ENCODE peak calls at places on chromosomes 13 and 19, in four cellular contexts. C, D, K and V are unnamed samples.

GRCh38 chr19:8335343-8336071 is 7.6 kb downstream of the KANK3 start:
- DNase-seq in C (no peak), D (peak; percentile 84), K (no peak), V (peak; percentile 57)

GRCh38 chr13:51311957-51312520 is 27.5 kb upstream of the SERPINE3 start:
- DNase-seq in C (no peak), D (no peak), K (no peak), V (no peak)

GRCh38 chr19:17216058-17216670 is 1.0 kb downstream of the USE1 start:
- DNase-seq in C (peak; percentile 75), D (peak; percentile 54), K (no peak), V (no peak)

GRCh38 chr19:50248826-50249225 is 45.4 kb downstream of the MYH14 start:
- DNase-seq in C (no peak), D (no peak), K (no peak), V (no peak)

GRCh38 chr13:80276371-80277289 is 64.3 kb downstream of the SPRY2 start:
- DNase-seq in C (no peak), D (peak; percentile 90), K (no peak), V (no peak)

GRCh38 chr13:103067751-103068563 is 1.7 kb upstream of the SLC10A2 start:
- DNase-seq in C (no peak), D (peak; percentile 25), K (no peak), V (peak; percentile 59)

GRCh38 chr19:41439441-41440222 is at the start of gene DMAC2:
- DNase-seq in C (peak; percentile 96), D (peak; percentile 99), K (peak; percentile 97), V (peak; percentile 98)

GRCh38 chr13:113548778-113549621 is 35.6 kb upstream of the TFDP1 start:
- DNase-seq in C (peak; percentile 50), D (peak; percentile 71), K (no peak), V (peak; percentile 40)

GRCh38 chr19:2578391-2578826 is 102.5 kb downstream of the GADD45B start:
- DNase-seq in C (no peak), D (no peak), K (no peak), V (no peak)

GRCh38 chr19:17302391-17303166 is 646 bp downstream of the ABHD8 start:
- DNase-seq in C (no peak), D (peak; percentile 84), K (peak; percentile 47), V (no peak)

GRCh38 chr13:53648673-53649072 is 620.1 kb downstream of the OLFM4 start:
- DNase-seq in C (no peak), D (no peak), K (no peak), V (no peak)

GRCh38 chr19:14434543-14435319 is 1.6 kb downstream of the PKN1 start:
- DNase-seq in C (peak; percentile 84), D (peak; percentile 94), K (peak; percentile 53), V (peak; percentile 38)

DNA sequence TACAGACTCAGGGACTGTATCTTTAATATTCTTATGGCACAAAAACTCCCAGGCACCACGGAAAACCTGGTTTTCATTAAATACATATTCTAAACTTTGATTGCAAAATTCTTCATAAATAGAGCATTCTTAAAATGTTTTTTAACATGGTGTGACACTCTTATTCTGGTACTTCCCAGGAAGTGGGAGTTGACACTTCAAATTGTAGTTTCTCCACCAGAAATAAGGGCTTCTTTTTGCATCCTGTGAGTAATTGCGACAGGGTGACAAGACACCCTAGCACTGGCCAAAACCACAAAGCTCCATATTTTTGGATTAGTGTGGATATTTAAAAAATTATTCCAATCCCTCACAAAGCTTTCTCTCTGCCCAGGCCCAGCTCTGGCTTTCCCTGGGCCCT is 43.6 kb upstream of the MTIF3 start:
- DNase-seq in C (no peak), D (no peak), K (no peak), V (no peak)
- H3K4me3 ChIP-seq in C (no peak overlapping the region), D (no peak overlapping the region), K (no peak overlapping the region), V (no peak overlapping the region)

DNA sequence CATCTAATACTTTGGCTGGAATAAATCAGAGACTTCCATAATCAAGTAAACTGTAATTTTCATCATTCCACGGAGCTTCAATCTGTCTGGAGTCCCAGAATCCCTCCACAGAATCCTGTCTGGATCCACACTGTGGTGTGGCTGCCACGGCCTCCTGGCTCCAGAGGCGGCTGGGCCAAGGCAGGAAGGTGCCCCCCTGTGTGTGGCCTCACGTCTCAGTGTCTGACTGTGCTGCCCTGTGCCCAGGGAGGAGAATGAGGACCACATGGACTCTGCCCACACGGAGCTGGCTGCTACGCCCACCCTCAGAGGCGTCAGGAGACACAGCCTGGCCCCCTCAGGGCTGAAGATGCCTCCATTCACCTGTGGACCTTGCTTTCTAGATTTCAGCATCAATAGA is 12.2 kb upstream of the ZNF135 start:
- DNase-seq in C (no peak), D (peak; percentile 66), K (no peak), V (no peak)
- H3K9me3 ChIP-seq in C (no peaks in the 10 kb centered on the region), D (peaks cover 3% of the 10 kb centered on the region), K (no peaks in the 10 kb centered on the region), V (peaks cover 22% of the 10 kb centered on the region)

DNA sequence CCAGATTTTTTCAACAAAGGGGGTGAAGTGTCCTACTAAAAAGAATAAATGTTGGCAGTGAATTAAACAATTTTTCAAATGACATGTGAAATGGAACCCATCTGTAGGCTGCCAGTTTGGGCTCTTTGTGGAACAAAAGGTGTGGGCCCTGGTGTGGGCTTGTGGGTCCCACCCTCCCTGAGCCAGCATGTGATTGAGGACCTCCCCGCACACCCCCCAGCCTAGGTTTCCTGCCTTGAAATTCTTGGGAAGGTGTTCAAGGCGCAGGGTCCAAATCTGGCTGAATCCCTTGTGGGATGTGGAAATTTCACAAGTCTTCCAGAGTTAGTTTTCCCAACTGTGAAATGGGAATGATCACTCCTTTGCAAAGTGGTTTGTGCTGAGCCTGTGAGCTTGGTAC is 4.1 kb downstream of the GGN start:
- DNase-seq in C (no peak), D (peak; percentile 61), K (no peak), V (no peak)
- H3K27me3 ChIP-seq in C (no peaks in the 10 kb centered on the region), D (no peaks in the 10 kb centered on the region), K (no peaks in the 10 kb centered on the region), V (no peaks in the 10 kb centered on the region)

DNA sequence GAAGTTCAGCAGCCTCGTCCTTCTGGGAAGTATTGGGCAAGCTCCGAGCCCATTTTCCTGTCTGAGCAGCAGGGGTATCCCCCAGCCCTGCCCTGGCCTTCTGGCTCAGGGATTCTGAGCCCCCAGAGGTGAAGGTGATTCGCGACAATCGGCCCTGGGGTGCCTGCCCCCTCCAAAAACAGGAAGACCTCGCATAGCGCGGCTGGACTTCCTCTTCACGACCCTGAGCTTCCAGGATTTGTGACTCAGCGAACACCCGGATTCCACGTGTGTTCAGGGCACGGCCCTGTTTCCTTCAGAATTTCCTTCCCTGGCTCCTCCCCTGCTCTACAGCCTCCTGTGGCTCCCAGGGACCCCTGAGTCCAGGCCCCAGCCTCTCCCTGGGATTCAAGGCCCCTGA is at the start of gene SEMA6B:
- DNase-seq in C (no peak), D (no peak), K (no peak), V (no peak)
- H3K4me3 ChIP-seq in C (no peak within 1 kb of the TSS), D (no peak within 1 kb of the TSS), K (peak within 1 kb of the TSS; percentile 20), V (no peak within 1 kb of the TSS)

DNA sequence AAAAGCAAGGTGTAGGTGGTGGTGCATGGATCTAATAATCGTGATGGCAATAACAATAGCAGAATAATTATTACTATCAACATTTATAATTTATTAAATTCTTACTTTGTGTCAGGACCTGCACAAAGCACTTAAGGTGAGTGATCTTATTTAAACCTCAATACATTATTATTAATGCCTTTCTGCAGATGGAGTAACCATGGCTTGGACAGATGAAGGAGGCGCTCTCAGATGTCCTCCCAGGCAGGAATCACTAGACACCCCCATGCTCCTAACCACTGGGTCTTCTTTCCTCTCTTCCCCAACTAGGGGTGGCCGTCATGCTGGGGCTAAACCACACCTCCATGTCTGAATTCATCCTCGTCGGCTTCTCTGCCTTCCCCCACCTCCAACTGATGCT is at the start of gene OR10H2:
- DNase-seq in C (no peak), D (no peak), K (no peak), V (no peak)
- H3K9me3 ChIP-seq in C (no peaks in the 10 kb centered on the region), D (no peaks in the 10 kb centered on the region), K (no peaks in the 10 kb centered on the region), V (no peaks in the 10 kb centered on the region)

DNA sequence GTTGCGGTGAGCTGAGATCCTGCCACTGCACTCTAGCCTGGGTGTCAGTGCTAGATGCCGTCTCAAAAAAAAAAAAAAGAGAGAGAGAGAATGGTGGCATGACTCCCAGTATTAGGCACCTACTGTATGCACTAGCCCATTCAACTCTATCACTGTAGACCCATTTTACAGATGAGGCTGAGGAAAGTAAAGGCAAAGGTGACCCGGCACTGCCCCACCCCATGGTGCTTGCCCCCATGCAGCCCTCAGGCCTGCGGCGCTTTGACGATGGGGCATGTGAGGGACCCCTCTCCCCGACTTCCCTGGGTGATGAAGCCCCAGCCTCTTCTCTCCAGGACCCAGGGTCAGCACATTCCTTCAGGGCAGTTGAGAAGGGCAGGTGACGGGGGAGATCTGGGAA is 7.3 kb downstream of the NPAS1 start:
- DNase-seq in C (no peak), D (peak; percentile 59), K (no peak), V (no peak)
- H3K27me3 ChIP-seq in C (peaks cover 42% of the 10 kb centered on the region), D (no peaks in the 10 kb centered on the region), K (no peaks in the 10 kb centered on the region), V (peaks cover 1% of the 10 kb centered on the region)